ENCODE peak calls at places on chromosomes 3 and 15, in five cellular contexts. U is CD8-positive, alpha-beta T cell; O is right lobe of liver; X is AG04449; D is tibial artery. P is an unnamed sample.

GRCh38 chr3:72891053-72891855 is 3.4 kb downstream of the GXYLT2 start:
- DNase-seq in X (peak), U (no peak), O (no peak), D (no peak), P (peak)

GRCh38 chr3:165643433-165643824 is 193.8 kb downstream of the BCHE start:
- DNase-seq in O (no peak), D (no peak), X (peak), U (no peak), P (peak)

GRCh38 chr3:47007001-47007400 is 27.5 kb downstream of the NBEAL2 start:
- DNase-seq in X (no peak), U (no peak), O (peak), D (no peak), P (no peak)

GRCh38 chr3:1448443-1448842 is 355.6 kb downstream of the CNTN6 start:
- DNase-seq in U (no peak), D (no peak), O (no peak), X (no peak), P (no peak)

GRCh38 chr3:5095879-5096278 is 26.2 kb upstream of the ARL8B start:
- DNase-seq in X (no peak), D (no peak), U (no peak), O (no peak), P (no peak)

GRCh38 chr3:58202917-58203360 is 7.8 kb downstream of the DNASE1L3 start:
- DNase-seq in U (no peak), D (no peak), X (no peak), O (no peak), P (no peak)

GRCh38 chr15:101657968-101658784 is 6.0 kb upstream of the TM2D3 start:
- DNase-seq in D (no peak), U (no peak), O (peak), X (no peak), P (no peak)

GRCh38 chr15:98581715-98582114 is 66.6 kb upstream of the IGF1R start:
- DNase-seq in O (no peak), X (no peak), U (no peak), D (no peak), P (no peak)

GRCh38 chr3:49273825-49274532 is 3.1 kb downstream of the C3orf62 start:
- DNase-seq in X (no peak), O (no peak), U (no peak), D (no peak), P (no peak)

GRCh38 chr3:151318946-151319345 is 2.3 kb upstream of the GPR87 start:
- DNase-seq in O (no peak), U (no peak), X (no peak), D (no peak), P (no peak)

GRCh38 chr15:61227269-61228024 is 1.7 kb downstream of the RORA start:
- DNase-seq in O (peak), D (no peak), X (peak), U (no peak), P (peak)
- H3K4me3 ChIP-seq in O (peak), D (peak), X (peak), U (no peak), P (peak)

GRCh38 chr3:55549172-55549571 is 62.1 kb upstream of the WNT5A start:
- DNase-seq in O (no peak), D (no peak), U (no peak), X (peak), P (no peak)
- TF ChIP-seq CTCF in O (no peak), D (no peak), U (no peak), X (no peak), P (peak)

DNA sequence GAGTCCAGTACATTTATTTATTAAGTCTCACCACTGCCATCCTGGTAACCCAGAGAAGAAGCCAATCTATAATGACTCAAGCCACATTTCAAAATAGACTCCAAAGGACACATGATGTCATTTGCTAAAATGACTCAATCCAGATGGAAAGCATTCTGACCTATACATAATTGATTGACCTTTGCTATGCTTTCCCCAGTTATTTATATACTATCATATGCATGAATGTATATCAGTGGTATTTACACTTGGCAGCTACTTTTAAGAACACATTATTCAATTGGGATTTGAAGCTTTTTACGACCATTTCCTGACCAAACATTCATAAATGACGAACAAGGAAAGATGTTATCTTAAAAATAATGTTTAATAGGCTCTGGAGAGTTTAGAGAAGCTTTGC is 297.2 kb downstream of the FHIT start:
- DNase-seq in U (no peak), D (no peak), X (peak), O (no peak), P (no peak)
- H3K4me3 ChIP-seq in U (no peak), D (no peak), X (no peak), O (no peak), P (no peak)

DNA sequence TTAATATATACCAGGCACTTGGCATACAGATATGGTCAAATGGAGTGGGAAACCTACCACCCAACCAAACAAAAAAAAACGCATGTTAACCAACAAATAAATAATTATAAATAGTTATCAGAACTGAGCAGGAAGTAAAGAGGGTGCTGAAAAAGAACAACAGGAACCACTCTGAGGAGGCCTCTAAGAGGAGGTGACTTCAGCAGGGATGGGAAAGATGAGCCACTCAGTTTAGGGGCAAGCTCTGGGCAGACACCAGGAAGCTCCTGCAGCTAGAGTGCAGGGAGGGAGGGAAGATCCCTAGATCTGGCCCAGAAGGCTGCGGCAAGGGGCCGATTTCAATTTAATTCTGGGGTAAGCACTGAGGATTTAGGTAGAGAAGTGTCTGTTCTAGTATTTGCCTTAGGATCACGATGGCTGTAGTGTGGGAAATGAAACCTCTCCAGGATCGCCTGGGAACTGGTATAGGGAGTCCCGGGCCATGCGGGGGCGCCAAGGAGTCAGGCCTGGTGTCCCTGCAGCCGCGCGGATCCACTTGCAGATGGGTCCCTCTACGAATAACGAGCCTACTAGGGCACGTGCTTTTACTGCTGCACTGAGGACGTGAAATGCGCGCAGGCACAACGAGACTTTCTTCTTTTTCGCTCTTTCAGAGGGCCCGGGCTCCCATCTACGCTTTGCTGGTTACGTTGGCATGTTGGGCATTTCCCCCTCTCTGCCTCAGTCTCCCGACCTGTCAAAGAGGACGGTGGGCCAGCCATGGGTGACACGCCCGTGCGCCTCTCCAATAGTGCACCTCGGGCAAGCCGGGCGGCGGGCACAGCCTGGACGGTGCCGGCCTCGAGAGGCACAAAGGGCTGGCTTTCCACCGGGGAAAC is 1.5 kb upstream of the LIMD1 start:
- DNase-seq in D (peak), X (peak), O (peak), U (peak), P (peak)
- TF ChIP-seq CTCF in D (peak), X (peak), O (peak), U (peak), P (peak)

GRCh38 chr3:196335469-196335868 is 2.7 kb downstream of the TM4SF19 start:
- DNase-seq in O (no peak), X (no peak), U (no peak), D (no peak), P (no peak)
- H3K4me3 ChIP-seq in O (no peak), X (no peak), U (no peak), D (no peak), P (no peak)